ENCODE peak calls at places on chromosome 13, in five cellular contexts. O is foreskin fibroblast, K is heart right ventricle, A is body of pancreas, Q is breast epithelium. N is an unnamed sample.

GRCh38 chr13:80840313-80840976 is 499.5 kb upstream of the SPRY2 start:
- DNase-seq in O (peak), K (no peak), Q (no peak), A (no peak), N (no peak)

GRCh38 chr13:32075150-32075851 is 43.7 kb downstream of the FRY start:
- DNase-seq in Q (no peak), O (no peak), A (no peak), K (no peak), N (no peak)

GRCh38 chr13:75836441-75836840 is 200.3 kb downstream of the LMO7 start:
- DNase-seq in A (peak), O (no peak), K (no peak), Q (peak), N (no peak)

GRCh38 chr13:110676511-110677204 is 29.3 kb downstream of the CARS2 start:
- DNase-seq in O (no peak), K (no peak), Q (no peak), A (peak), N (no peak)

GRCh38 chr13:20825476-20825875 is 51.7 kb upstream of the EEF1AKMT1 start:
- DNase-seq in A (no peak), Q (no peak), K (no peak), O (no peak), N (no peak)

GRCh38 chr13:72126424-72126823 is 259.4 kb upstream of the DACH1 start:
- DNase-seq in O (peak), A (no peak), K (no peak), Q (no peak), N (no peak)

GRCh38 chr13:71149498-71150363 is 717.3 kb downstream of the DACH1 start:
- DNase-seq in K (no peak), Q (no peak), A (peak), O (no peak), N (no peak)

GRCh38 chr13:38951525-38952313 is 38.9 kb downstream of the STOML3 start:
- DNase-seq in O (no peak), Q (no peak), K (no peak), A (peak), N (no peak)

GRCh38 chr13:21696865-21697448 is 26.1 kb downstream of the FGF9 start:
- DNase-seq in K (no peak), Q (no peak), O (no peak), A (no peak), N (no peak)

GRCh38 chr13:81142306-81142999 is 801.5 kb upstream of the SPRY2 start:
- DNase-seq in A (no peak), Q (no peak), K (no peak), O (no peak), N (no peak)

GRCh38 chr13:33692531-33692930 is 125.4 kb upstream of the RFC3 start:
- DNase-seq in O (no peak), A (no peak), K (no peak), Q (no peak), N (no peak)

GRCh38 chr13:33676700-33677048 is 141.3 kb upstream of the RFC3 start:
- DNase-seq in A (peak), O (peak), Q (peak), K (peak), N (no peak)

GRCh38 chr13:39561971-39562370 is 41.0 kb downstream of the LHFPL6 start:
- DNase-seq in K (no peak), O (no peak), A (no peak), Q (no peak), N (no peak)

GRCh38 chr13:32737111-32737571 is 150.9 kb downstream of the PDS5B start:
- DNase-seq in Q (no peak), A (no peak), O (no peak), K (no peak), N (no peak)

GRCh38 chr13:98540476-98540875 is 36.4 kb downstream of the STK24 start:
- DNase-seq in Q (no peak), K (no peak), O (no peak), A (peak), N (no peak)

GRCh38 chr13:25446261-25446660 is 74.5 kb downstream of the ATP8A2 start:
- DNase-seq in O (no peak), K (no peak), Q (no peak), A (no peak), N (no peak)

GRCh38 chr13:60080871-60081270 is 82.9 kb downstream of the DIAPH3 start:
- DNase-seq in A (no peak), O (peak), Q (no peak), K (no peak), N (no peak)

GRCh38 chr13:32264407-32264806 is 50.8 kb downstream of the ZAR1L start:
- DNase-seq in Q (no peak), O (peak), K (peak), A (peak), N (no peak)

GRCh38 chr13:111216166-111216960 is 101.3 kb downstream of the ARHGEF7 start:
- DNase-seq in K (no peak), A (peak), O (peak), Q (no peak), N (no peak)

GRCh38 chr13:20258208-20258962 is 26.3 kb upstream of the GJB6 start:
- DNase-seq in Q (no peak), O (no peak), K (no peak), A (no peak), N (no peak)

GRCh38 chr13:37138169-37138568 is 32.7 kb upstream of the CSNK1A1L start:
- DNase-seq in Q (no peak), K (no peak), O (peak), A (no peak), N (no peak)

GRCh38 chr13:42007844-42008243 is 40.6 kb upstream of the DGKH start:
- DNase-seq in K (no peak), O (peak), A (no peak), Q (no peak), N (no peak)

GRCh38 chr13:61685683-61686013 is 270.0 kb upstream of the PCDH20 start:
- DNase-seq in K (no peak), A (no peak), Q (no peak), O (no peak), N (no peak)

GRCh38 chr13:28659611-28659970 is 661 bp downstream of the POMP start:
- DNase-seq in K (no peak), O (peak), Q (no peak), A (no peak), N (no peak)

GRCh38 chr13:84641491-84641890 is 759.2 kb upstream of the SLITRK1 start:
- DNase-seq in K (no peak), Q (no peak), O (peak), A (no peak), N (no peak)

GRCh38 chr13:71219671-71220070 is 647.3 kb downstream of the DACH1 start:
- DNase-seq in O (no peak), K (no peak), A (no peak), Q (no peak), N (no peak)

GRCh38 chr13:112267650-112268049 is 108.5 kb upstream of the SPACA7 start:
- DNase-seq in A (no peak), Q (no peak), O (no peak), K (no peak), N (no peak)

GRCh38 chr13:105428816-105429215 is 1106.6 kb downstream of the EFNB2 start:
- DNase-seq in Q (no peak), K (no peak), O (peak), A (no peak), N (no peak)

GRCh38 chr13:43804461-43805070 is 17.8 kb upstream of the ENOX1 start:
- DNase-seq in Q (no peak), K (no peak), A (peak), O (peak), N (no peak)

GRCh38 chr13:30696278-30697176 is 38.8 kb upstream of the ALOX5AP start:
- DNase-seq in A (peak), K (no peak), Q (no peak), O (no peak), N (peak)

GRCh38 chr13:29266743-29267142 is 328.7 kb downstream of the SLC7A1 start:
- DNase-seq in O (no peak), Q (no peak), K (no peak), A (no peak), N (no peak)

GRCh38 chr13:108326318-108326717 is 56.8 kb downstream of the TNFSF13B start:
- DNase-seq in A (no peak), O (no peak), K (no peak), Q (no peak), N (no peak)

GRCh38 chr13:73074101-73074500 is 15.3 kb downstream of the KLF5 start:
- DNase-seq in K (no peak), A (no peak), Q (no peak), O (no peak), N (no peak)

GRCh38 chr13:114097893-114098688 is 34.3 kb downstream of the RASA3 start:
- DNase-seq in Q (peak), K (peak), A (peak), O (no peak), N (no peak)
- TF ChIP-seq CTCF in Q (no peak), K (no peak), A (no peak), O (no peak), N (no peak)

GRCh38 chr13:92188574-92188973 is 790.2 kb downstream of the GPC5 start:
- DNase-seq in Q (no peak), O (no peak), K (no peak), A (no peak), N (no peak)

GRCh38 chr13:92187378-92187989 is 789.1 kb downstream of the GPC5 start:
- DNase-seq in K (no peak), O (peak), A (peak), Q (no peak), N (no peak)
- TF ChIP-seq CTCF in K (peak), O (peak), A (peak), Q (no peak), N (peak)

DNA sequence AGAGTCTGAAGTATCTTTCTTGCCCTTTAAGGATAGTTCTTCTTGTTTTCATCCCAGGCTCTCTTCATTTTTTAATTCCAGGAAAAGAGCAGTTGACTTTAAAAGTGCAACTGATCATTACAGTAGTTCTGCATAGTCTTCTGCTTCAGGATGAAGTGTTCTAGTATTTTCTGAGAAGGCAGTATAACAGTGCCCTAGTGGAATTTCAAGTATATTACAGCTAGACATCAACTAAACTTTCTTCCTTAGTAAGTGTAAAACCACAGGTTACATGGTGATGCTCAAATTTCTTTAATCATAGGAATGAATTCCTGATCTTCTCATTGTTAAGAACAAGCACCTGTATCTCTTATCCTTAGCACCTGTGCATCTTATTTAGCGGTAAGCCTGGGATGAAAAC is 10.9 kb downstream of the NUFIP1 start:
- DNase-seq in Q (no peak), O (no peak), K (no peak), A (no peak), N (no peak)
- TF ChIP-seq CTCF in Q (no peak), O (no peak), K (no peak), A (no peak), N (peak)

GRCh38 chr13:46146898-46147297 is 35.1 kb downstream of the LCP1 start:
- DNase-seq in O (peak), A (no peak), Q (no peak), K (no peak), N (no peak)
- TF ChIP-seq CTCF in O (peak), A (no peak), Q (no peak), K (no peak), N (peak)

GRCh38 chr13:89925107-89925506 is 1422.4 kb upstream of the MIR17HG start:
- DNase-seq in O (no peak), A (no peak), K (no peak), Q (no peak), N (no peak)
- TF ChIP-seq CTCF in O (no peak), A (no peak), K (no peak), Q (no peak), N (peak)

DNA sequence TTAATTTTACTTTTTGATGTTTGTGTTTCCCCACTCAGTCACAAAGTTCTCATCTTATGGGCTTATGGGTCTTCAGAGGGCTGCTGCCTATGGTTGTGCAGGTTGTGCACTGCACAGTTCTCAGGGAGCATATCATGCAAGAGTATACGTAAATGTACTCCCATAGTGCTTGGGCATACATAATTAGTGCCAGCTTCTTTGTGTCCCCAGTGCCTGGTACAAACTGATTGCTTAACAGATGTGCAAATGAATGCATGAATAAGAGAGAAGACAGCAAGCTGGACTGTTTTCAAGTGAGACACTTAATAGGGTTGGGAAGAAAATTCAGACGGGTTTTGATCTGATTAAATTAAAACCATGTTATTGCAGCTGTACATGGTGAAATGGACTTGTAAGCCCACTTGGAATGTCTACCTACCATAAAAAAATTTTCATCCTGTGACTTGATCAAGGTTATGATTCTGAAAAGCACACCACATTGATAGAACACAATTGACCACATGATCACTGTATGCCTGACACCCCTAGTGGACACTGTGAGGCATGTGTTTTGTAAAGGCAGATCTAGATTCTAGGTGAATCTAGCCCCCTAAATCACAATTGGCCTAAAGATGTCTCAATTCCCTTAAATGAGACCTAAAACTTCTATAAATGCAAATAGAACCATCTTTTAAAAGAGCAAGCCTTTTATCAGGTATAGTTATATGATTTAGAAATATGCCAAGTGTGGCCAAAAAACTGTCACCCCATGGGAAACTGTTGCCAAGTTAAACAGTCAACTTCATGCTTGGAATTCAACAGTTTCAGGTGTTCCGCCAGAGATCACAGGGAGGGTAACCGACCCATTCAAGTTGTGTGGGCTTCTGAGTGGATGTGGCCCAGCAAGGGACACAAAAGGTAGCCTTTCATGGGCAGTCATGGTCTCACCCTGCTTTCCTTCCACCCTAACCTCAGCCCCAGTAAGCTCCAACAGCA is 27.9 kb downstream of the FAM124A start:
- DNase-seq in Q (no peak), O (no peak), A (no peak), K (no peak), N (no peak)
- TF ChIP-seq CTCF in Q (no peak), O (peak), A (peak), K (no peak), N (peak)

DNA sequence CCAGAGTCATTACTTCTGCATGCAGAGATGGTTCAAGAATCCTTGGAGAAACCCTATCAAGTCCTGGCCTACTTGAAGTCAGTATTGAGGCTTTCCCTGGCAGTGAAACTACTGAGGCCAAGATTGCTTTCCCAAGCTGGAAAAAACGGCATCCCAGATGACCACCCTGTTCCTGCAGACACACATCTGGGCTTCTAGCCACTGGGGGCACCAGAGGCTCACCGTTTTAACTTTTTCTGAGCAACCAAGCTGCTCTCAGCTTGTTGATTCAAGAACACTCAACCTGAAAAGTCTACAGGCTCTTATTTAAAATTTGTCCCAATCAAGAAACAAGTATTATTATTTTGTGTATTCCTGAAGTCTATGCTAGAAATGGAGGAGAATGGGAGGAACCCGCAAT is 66.6 kb downstream of the SPRYD7 start:
- DNase-seq in O (peak), A (peak), Q (no peak), K (no peak), N (no peak)
- TF ChIP-seq CTCF in O (peak), A (peak), Q (no peak), K (no peak), N (peak)

DNA sequence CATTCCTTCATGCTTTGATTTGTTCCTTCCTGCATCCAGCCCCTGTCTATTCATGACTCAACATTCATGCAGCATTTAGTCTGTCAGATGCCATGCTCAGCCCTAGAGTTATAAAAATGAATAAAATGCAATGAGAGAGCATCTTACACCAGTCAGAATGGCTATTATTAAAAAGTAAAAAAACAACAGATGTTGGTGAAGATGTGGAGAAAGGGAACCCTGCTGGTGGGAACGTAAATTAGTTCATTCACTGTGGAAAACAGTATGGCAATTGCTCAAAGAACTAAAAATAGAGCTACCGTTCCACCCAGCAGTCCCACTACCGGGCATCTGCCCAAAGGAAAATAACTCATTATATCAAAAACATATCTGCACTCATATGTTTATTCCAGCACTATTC is 70.0 kb upstream of the GTF3A start:
- DNase-seq in K (no peak), A (no peak), Q (no peak), O (peak), N (no peak)
- TF ChIP-seq CTCF in K (no peak), A (no peak), Q (no peak), O (peak), N (no peak)

N was measured in type B pancreatic cell.